ENCODE peak calls at places on chromosome 18, in eight cellular contexts. One of them, this sample, is unnamed.
A peak's percentile ranks its signal among the peaks of the same experiment; 100 is the strongest.

GRCh38 chr18:23406271-23406787 is 46.8 kb upstream of the RIOK3 start:
- DNase-seq in progenitor cell of endocrine pancreas: no peak
- DNase-seq in GDM1: no peak
- DNase-seq in body of pancreas: no peak
- DNase-seq in T-helper 1 cell: no peak
- DNase-seq in epithelial cell of esophagus: peak; percentile 30
- DNase-seq in NCI-H748 treated with DMSO at 0.1 percent for 48 hours: no peak
- DNase-seq in iPS DF 19.7: no peak
- DNase-seq in this sample: no peak

GRCh38 chr18:48351216-48352050 is 57.8 kb downstream of the ZBTB7C start:
- DNase-seq in progenitor cell of endocrine pancreas: no peak
- DNase-seq in NCI-H748 treated with DMSO at 0.1 percent for 48 hours: no peak
- DNase-seq in T-helper 1 cell: no peak
- DNase-seq in epithelial cell of esophagus: no peak
- DNase-seq in GDM1: no peak
- DNase-seq in body of pancreas: no peak
- DNase-seq in iPS DF 19.7: no peak
- DNase-seq in this sample: no peak

GRCh38 chr18:37397814-37398213 is 167.8 kb downstream of the CELF4 start:
- DNase-seq in GDM1: no peak
- DNase-seq in progenitor cell of endocrine pancreas: no peak
- DNase-seq in iPS DF 19.7: no peak
- DNase-seq in epithelial cell of esophagus: no peak
- DNase-seq in body of pancreas: no peak
- DNase-seq in T-helper 1 cell: no peak
- DNase-seq in NCI-H748 treated with DMSO at 0.1 percent for 48 hours: no peak
- DNase-seq in this sample: no peak

GRCh38 chr18:67318651-67319050 is 197.9 kb downstream of the DSEL start:
- DNase-seq in epithelial cell of esophagus: no peak
- DNase-seq in GDM1: no peak
- DNase-seq in NCI-H748 treated with DMSO at 0.1 percent for 48 hours: no peak
- DNase-seq in iPS DF 19.7: no peak
- DNase-seq in T-helper 1 cell: no peak
- DNase-seq in body of pancreas: no peak
- DNase-seq in progenitor cell of endocrine pancreas: no peak
- DNase-seq in this sample: no peak

GRCh38 chr18:50662177-50662576 is 102.3 kb downstream of the MAPK4 start:
- DNase-seq in T-helper 1 cell: no peak
- DNase-seq in iPS DF 19.7: no peak
- DNase-seq in progenitor cell of endocrine pancreas: no peak
- DNase-seq in body of pancreas: peak; percentile 33
- DNase-seq in NCI-H748 treated with DMSO at 0.1 percent for 48 hours: peak; percentile 45
- DNase-seq in epithelial cell of esophagus: peak; percentile 4
- DNase-seq in GDM1: no peak
- DNase-seq in this sample: no peak

GRCh38 chr18:32893915-32894314 is 121.1 kb upstream of the KLHL14 start:
- DNase-seq in body of pancreas: no peak
- DNase-seq in GDM1: no peak
- DNase-seq in iPS DF 19.7: no peak
- DNase-seq in epithelial cell of esophagus: peak; percentile 15
- DNase-seq in progenitor cell of endocrine pancreas: no peak
- DNase-seq in T-helper 1 cell: no peak
- DNase-seq in NCI-H748 treated with DMSO at 0.1 percent for 48 hours: no peak
- DNase-seq in this sample: no peak

GRCh38 chr18:28457784-28458183 is 280.9 kb upstream of the CDH2 start:
- DNase-seq in body of pancreas: no peak
- DNase-seq in T-helper 1 cell: no peak
- DNase-seq in GDM1: no peak
- DNase-seq in progenitor cell of endocrine pancreas: no peak
- DNase-seq in iPS DF 19.7: no peak
- DNase-seq in NCI-H748 treated with DMSO at 0.1 percent for 48 hours: no peak
- DNase-seq in epithelial cell of esophagus: no peak
- DNase-seq in this sample: no peak

GRCh38 chr18:39389800-39390379 is 1824.3 kb upstream of the CELF4 start:
- DNase-seq in T-helper 1 cell: no peak
- DNase-seq in body of pancreas: peak; percentile 10
- DNase-seq in GDM1: no peak
- DNase-seq in NCI-H748 treated with DMSO at 0.1 percent for 48 hours: no peak
- DNase-seq in iPS DF 19.7: peak; percentile 20
- DNase-seq in progenitor cell of endocrine pancreas: no peak
- DNase-seq in epithelial cell of esophagus: no peak
- DNase-seq in this sample: no peak

GRCh38 chr18:44771957-44772917 is 91.5 kb downstream of the SETBP1 start:
- DNase-seq in GDM1: no peak
- DNase-seq in epithelial cell of esophagus: no peak
- DNase-seq in NCI-H748 treated with DMSO at 0.1 percent for 48 hours: peak; percentile 36
- DNase-seq in progenitor cell of endocrine pancreas: no peak
- DNase-seq in body of pancreas: peak; percentile 16
- DNase-seq in iPS DF 19.7: no peak
- DNase-seq in T-helper 1 cell: no peak
- DNase-seq in this sample: no peak

GRCh38 chr18:24189007-24189528 is 50.2 kb downstream of the CABYR start:
- DNase-seq in iPS DF 19.7: no peak
- DNase-seq in epithelial cell of esophagus: no peak
- DNase-seq in body of pancreas: no peak
- DNase-seq in progenitor cell of endocrine pancreas: no peak
- DNase-seq in GDM1: no peak
- DNase-seq in T-helper 1 cell: no peak
- DNase-seq in NCI-H748 treated with DMSO at 0.1 percent for 48 hours: no peak
- DNase-seq in this sample: no peak

GRCh38 chr18:11532758-11533512 is 76.5 kb upstream of the SLC35G4 start:
- DNase-seq in NCI-H748 treated with DMSO at 0.1 percent for 48 hours: no peak
- DNase-seq in epithelial cell of esophagus: no peak
- DNase-seq in T-helper 1 cell: no peak
- DNase-seq in iPS DF 19.7: no peak
- DNase-seq in GDM1: no peak
- DNase-seq in progenitor cell of endocrine pancreas: no peak
- DNase-seq in body of pancreas: no peak
- DNase-seq in this sample: no peak

GRCh38 chr18:22831441-22831904 is 101.7 kb upstream of the RBBP8 start:
- DNase-seq in NCI-H748 treated with DMSO at 0.1 percent for 48 hours: no peak
- DNase-seq in T-helper 1 cell: no peak
- DNase-seq in GDM1: no peak
- DNase-seq in body of pancreas: no peak
- DNase-seq in epithelial cell of esophagus: peak; percentile 90
- DNase-seq in progenitor cell of endocrine pancreas: no peak
- DNase-seq in iPS DF 19.7: no peak
- DNase-seq in this sample: no peak

GRCh38 chr18:25650201-25650941 is 298.4 kb upstream of the ZNF521 start:
- DNase-seq in epithelial cell of esophagus: no peak
- DNase-seq in GDM1: no peak
- DNase-seq in progenitor cell of endocrine pancreas: no peak
- DNase-seq in iPS DF 19.7: no peak
- DNase-seq in NCI-H748 treated with DMSO at 0.1 percent for 48 hours: no peak
- DNase-seq in T-helper 1 cell: no peak
- DNase-seq in body of pancreas: no peak
- DNase-seq in this sample: no peak

GRCh38 chr18:24396082-24396623 is 1.5 kb downstream of the OSBPL1A start:
- DNase-seq in T-helper 1 cell: no peak
- DNase-seq in epithelial cell of esophagus: no peak
- DNase-seq in NCI-H748 treated with DMSO at 0.1 percent for 48 hours: no peak
- DNase-seq in progenitor cell of endocrine pancreas: no peak
- DNase-seq in body of pancreas: no peak
- DNase-seq in iPS DF 19.7: no peak
- DNase-seq in GDM1: no peak
- DNase-seq in this sample: no peak

GRCh38 chr18:31657823-31658669 is 26.3 kb downstream of the B4GALT6 start:
- DNase-seq in body of pancreas: no peak
- DNase-seq in T-helper 1 cell: no peak
- DNase-seq in iPS DF 19.7: no peak
- DNase-seq in progenitor cell of endocrine pancreas: no peak
- DNase-seq in GDM1: no peak
- DNase-seq in epithelial cell of esophagus: no peak
- DNase-seq in NCI-H748 treated with DMSO at 0.1 percent for 48 hours: no peak
- DNase-seq in this sample: no peak

GRCh38 chr18:13811993-13812392 is 12.0 kb upstream of the MC5R start:
- DNase-seq in NCI-H748 treated with DMSO at 0.1 percent for 48 hours: no peak
- DNase-seq in epithelial cell of esophagus: peak; percentile 10
- DNase-seq in GDM1: no peak
- DNase-seq in T-helper 1 cell: no peak
- DNase-seq in body of pancreas: no peak
- DNase-seq in progenitor cell of endocrine pancreas: no peak
- DNase-seq in iPS DF 19.7: no peak
- DNase-seq in this sample: no peak

GRCh38 chr18:63994783-63995399 is 25.0 kb downstream of the SERPINB8 start:
- DNase-seq in progenitor cell of endocrine pancreas: peak; percentile 22
- DNase-seq in T-helper 1 cell: no peak
- DNase-seq in NCI-H748 treated with DMSO at 0.1 percent for 48 hours: peak; percentile 23
- DNase-seq in epithelial cell of esophagus: peak; percentile 71
- DNase-seq in iPS DF 19.7: peak; percentile 33
- DNase-seq in body of pancreas: peak; percentile 56
- DNase-seq in GDM1: peak; percentile 18
- DNase-seq in this sample: peak; percentile 16

GRCh38 chr18:59220164-59220783 is 316 bp downstream of the GRP start:
- DNase-seq in NCI-H748 treated with DMSO at 0.1 percent for 48 hours: no peak
- DNase-seq in iPS DF 19.7: no peak
- DNase-seq in GDM1: no peak
- DNase-seq in epithelial cell of esophagus: no peak
- DNase-seq in body of pancreas: no peak
- DNase-seq in T-helper 1 cell: no peak
- DNase-seq in progenitor cell of endocrine pancreas: no peak
- DNase-seq in this sample: no peak

GRCh38 chr18:25686960-25687520 is 335.1 kb upstream of the ZNF521 start:
- DNase-seq in T-helper 1 cell: no peak
- DNase-seq in body of pancreas: no peak
- DNase-seq in GDM1: no peak
- DNase-seq in iPS DF 19.7: no peak
- DNase-seq in epithelial cell of esophagus: no peak
- DNase-seq in progenitor cell of endocrine pancreas: no peak
- DNase-seq in NCI-H748 treated with DMSO at 0.1 percent for 48 hours: no peak
- DNase-seq in this sample: no peak

GRCh38 chr18:45222200-45222599 is 393.1 kb upstream of the SLC14A2 start:
- DNase-seq in progenitor cell of endocrine pancreas: no peak
- DNase-seq in GDM1: no peak
- DNase-seq in NCI-H748 treated with DMSO at 0.1 percent for 48 hours: no peak
- DNase-seq in iPS DF 19.7: no peak
- DNase-seq in T-helper 1 cell: no peak
- DNase-seq in body of pancreas: no peak
- DNase-seq in epithelial cell of esophagus: no peak
- DNase-seq in this sample: no peak

GRCh38 chr18:56716692-56717146 is 65.6 kb downstream of the WDR7 start:
- DNase-seq in progenitor cell of endocrine pancreas: no peak
- DNase-seq in epithelial cell of esophagus: no peak
- DNase-seq in iPS DF 19.7: no peak
- DNase-seq in NCI-H748 treated with DMSO at 0.1 percent for 48 hours: no peak
- DNase-seq in GDM1: no peak
- DNase-seq in T-helper 1 cell: no peak
- DNase-seq in body of pancreas: no peak
- DNase-seq in this sample: no peak

GRCh38 chr18:58862851-58863538 is 1.7 kb upstream of the ZNF532 start:
- DNase-seq in T-helper 1 cell: no peak
- DNase-seq in NCI-H748 treated with DMSO at 0.1 percent for 48 hours: peak; percentile 82
- DNase-seq in epithelial cell of esophagus: peak; percentile 48
- DNase-seq in progenitor cell of endocrine pancreas: no peak
- DNase-seq in GDM1: no peak
- DNase-seq in body of pancreas: no peak
- DNase-seq in iPS DF 19.7: no peak
- DNase-seq in this sample: peak; percentile 15

GRCh38 chr18:40813116-40813515 is 1141.9 kb upstream of the PIK3C3 start:
- DNase-seq in epithelial cell of esophagus: peak; percentile 5
- DNase-seq in body of pancreas: no peak
- DNase-seq in NCI-H748 treated with DMSO at 0.1 percent for 48 hours: no peak
- DNase-seq in T-helper 1 cell: no peak
- DNase-seq in progenitor cell of endocrine pancreas: no peak
- DNase-seq in GDM1: no peak
- DNase-seq in iPS DF 19.7: no peak
- DNase-seq in this sample: no peak

GRCh38 chr18:46615720-46616119 is 41.3 kb downstream of the LOXHD1 start:
- DNase-seq in progenitor cell of endocrine pancreas: no peak
- DNase-seq in iPS DF 19.7: no peak
- DNase-seq in epithelial cell of esophagus: no peak
- DNase-seq in body of pancreas: no peak
- DNase-seq in GDM1: no peak
- DNase-seq in NCI-H748 treated with DMSO at 0.1 percent for 48 hours: no peak
- DNase-seq in T-helper 1 cell: no peak
- DNase-seq in this sample: no peak

GRCh38 chr18:78912336-78912735 is 67.3 kb upstream of the SALL3 start:
- DNase-seq in T-helper 1 cell: no peak
- DNase-seq in progenitor cell of endocrine pancreas: no peak
- DNase-seq in body of pancreas: no peak
- DNase-seq in epithelial cell of esophagus: no peak
- DNase-seq in NCI-H748 treated with DMSO at 0.1 percent for 48 hours: no peak
- DNase-seq in iPS DF 19.7: no peak
- DNase-seq in GDM1: no peak
- DNase-seq in this sample: no peak

GRCh38 chr18:48709371-48709770 is 170.5 kb downstream of the CTIF start:
- DNase-seq in progenitor cell of endocrine pancreas: no peak
- DNase-seq in epithelial cell of esophagus: no peak
- DNase-seq in NCI-H748 treated with DMSO at 0.1 percent for 48 hours: no peak
- DNase-seq in T-helper 1 cell: no peak
- DNase-seq in body of pancreas: no peak
- DNase-seq in iPS DF 19.7: no peak
- DNase-seq in GDM1: no peak
- DNase-seq in this sample: no peak

GRCh38 chr18:63848159-63848558 is 39.3 kb upstream of the SERPINB2 start:
- DNase-seq in T-helper 1 cell: no peak
- DNase-seq in GDM1: peak; percentile 17
- DNase-seq in epithelial cell of esophagus: peak; percentile 84
- DNase-seq in body of pancreas: no peak
- DNase-seq in iPS DF 19.7: no peak
- DNase-seq in NCI-H748 treated with DMSO at 0.1 percent for 48 hours: peak; percentile 50
- DNase-seq in progenitor cell of endocrine pancreas: no peak
- DNase-seq in this sample: no peak

GRCh38 chr18:48022021-48022420 is 91.6 kb upstream of the SMAD2 start:
- DNase-seq in T-helper 1 cell: no peak
- DNase-seq in epithelial cell of esophagus: no peak
- DNase-seq in body of pancreas: no peak
- DNase-seq in iPS DF 19.7: no peak
- DNase-seq in GDM1: no peak
- DNase-seq in progenitor cell of endocrine pancreas: no peak
- DNase-seq in NCI-H748 treated with DMSO at 0.1 percent for 48 hours: no peak
- DNase-seq in this sample: no peak

GRCh38 chr18:51211552-51211951 is 14.1 kb upstream of the MEX3C start:
- DNase-seq in T-helper 1 cell: no peak
- DNase-seq in GDM1: no peak
- DNase-seq in iPS DF 19.7: no peak
- DNase-seq in epithelial cell of esophagus: peak; percentile 54
- DNase-seq in body of pancreas: no peak
- DNase-seq in progenitor cell of endocrine pancreas: no peak
- DNase-seq in NCI-H748 treated with DMSO at 0.1 percent for 48 hours: no peak
- DNase-seq in this sample: no peak

GRCh38 chr18:58416704-58417683 is 211.9 kb downstream of the ALPK2 start:
- DNase-seq in iPS DF 19.7: no peak
- DNase-seq in GDM1: no peak
- DNase-seq in body of pancreas: peak; percentile 23
- DNase-seq in progenitor cell of endocrine pancreas: no peak
- DNase-seq in NCI-H748 treated with DMSO at 0.1 percent for 48 hours: no peak
- DNase-seq in epithelial cell of esophagus: no peak
- DNase-seq in T-helper 1 cell: no peak
- DNase-seq in this sample: no peak

GRCh38 chr18:67589325-67589724 is 72.8 kb upstream of the DSEL start:
- DNase-seq in epithelial cell of esophagus: peak; percentile 56
- DNase-seq in progenitor cell of endocrine pancreas: no peak
- DNase-seq in iPS DF 19.7: no peak
- DNase-seq in T-helper 1 cell: no peak
- DNase-seq in body of pancreas: no peak
- DNase-seq in GDM1: no peak
- DNase-seq in NCI-H748 treated with DMSO at 0.1 percent for 48 hours: no peak
- DNase-seq in this sample: no peak

GRCh38 chr18:59272971-59273935 is at the start of gene RAX:
- DNase-seq in body of pancreas: no peak
- DNase-seq in epithelial cell of esophagus: no peak
- DNase-seq in NCI-H748 treated with DMSO at 0.1 percent for 48 hours: no peak
- DNase-seq in GDM1: no peak
- DNase-seq in T-helper 1 cell: no peak
- DNase-seq in progenitor cell of endocrine pancreas: peak; percentile 60
- DNase-seq in iPS DF 19.7: no peak
- DNase-seq in this sample: no peak

GRCh38 chr18:36901277-36901701 is 72.4 kb downstream of the KIAA1328 start:
- DNase-seq in GDM1: no peak
- DNase-seq in NCI-H748 treated with DMSO at 0.1 percent for 48 hours: no peak
- DNase-seq in body of pancreas: no peak
- DNase-seq in progenitor cell of endocrine pancreas: no peak
- DNase-seq in T-helper 1 cell: no peak
- DNase-seq in iPS DF 19.7: no peak
- DNase-seq in epithelial cell of esophagus: no peak
- DNase-seq in this sample: no peak

GRCh38 chr18:73980289-73980979 is 167.2 kb downstream of the FBXO15 start:
- DNase-seq in progenitor cell of endocrine pancreas: no peak
- DNase-seq in epithelial cell of esophagus: peak; percentile 20
- DNase-seq in iPS DF 19.7: no peak
- DNase-seq in body of pancreas: no peak
- DNase-seq in NCI-H748 treated with DMSO at 0.1 percent for 48 hours: peak; percentile 17
- DNase-seq in T-helper 1 cell: no peak
- DNase-seq in GDM1: no peak
- DNase-seq in this sample: no peak